ENCODE peak calls at places on chromosomes 13 and 19, in four cellular contexts. W is GM12878, F is HepG2, Y is K562. O is an unnamed sample.

GRCh38 chr19:12603714-12604113 is 6.9 kb downstream of the ZNF490 start:
- DNase-seq in F (no peak), W (peak), Y (no peak), O (no peak)

GRCh38 chr13:80630685-80631121 is 289.8 kb upstream of the SPRY2 start:
- DNase-seq in W (no peak), Y (no peak), F (no peak), O (no peak)

GRCh38 chr13:110245421-110245899 is 61.5 kb downstream of the COL4A1 start:
- DNase-seq in Y (no peak), W (no peak), F (no peak), O (no peak)

GRCh38 chr13:73809561-73809960 is 324.6 kb downstream of the KLF12 start:
- DNase-seq in F (no peak), W (no peak), Y (no peak), O (no peak)

GRCh38 chr13:113596321-113597200 is 12.0 kb downstream of the TFDP1 start:
- DNase-seq in W (no peak), Y (no peak), F (no peak), O (no peak)

GRCh38 chr13:51801631-51802099 is 2.3 kb downstream of the DHRS12 start:
- DNase-seq in F (no peak), W (no peak), Y (no peak), O (no peak)

GRCh38 chr19:52188822-52189744 is 769 bp upstream of the PPP2R1A start:
- DNase-seq in F (no peak), W (no peak), Y (peak), O (no peak)

GRCh38 chr13:99827011-99827410 is 144.6 kb downstream of the ZIC5 start:
- DNase-seq in W (no peak), F (no peak), Y (no peak), O (no peak)

GRCh38 chr13:99944606-99945005 is 27.0 kb downstream of the ZIC5 start:
- DNase-seq in Y (no peak), F (no peak), W (no peak), O (no peak)

GRCh38 chr13:88339271-88339741 is 668.1 kb downstream of the SLITRK5 start:
- DNase-seq in Y (no peak), F (no peak), W (no peak), O (no peak)

GRCh38 chr19:20470345-20471119 is 95.0 kb downstream of the ZNF737 start:
- DNase-seq in W (no peak), F (no peak), Y (no peak), O (no peak)

GRCh38 chr19:18119243-18120105 is 21.9 kb downstream of the MAST3 start:
- DNase-seq in Y (no peak), F (no peak), W (no peak), O (no peak)

GRCh38 chr19:29842471-29843179 is 30.8 kb downstream of the CCNE1 start:
- DNase-seq in F (no peak), W (no peak), Y (no peak), O (no peak)

GRCh38 chr13:43360911-43361605 is 337.7 kb downstream of the DNAJC15 start:
- DNase-seq in Y (no peak), F (no peak), W (no peak), O (no peak)

GRCh38 chr19:1864480-1865171 is 1.2 kb upstream of the KLF16 start:
- DNase-seq in Y (peak), F (peak), W (no peak), O (no peak)

GRCh38 chr19:3046621-3047306 is 15.5 kb downstream of the TLE5 start:
- DNase-seq in F (no peak), W (no peak), Y (peak), O (no peak)

GRCh38 chr13:111027481-111028439 is 87.3 kb upstream of the ARHGEF7 start:
- DNase-seq in Y (no peak), W (no peak), F (peak), O (no peak)

GRCh38 chr13:66660013-66660804 is 569.9 kb downstream of the PCDH9 start:
- DNase-seq in W (no peak), Y (no peak), F (no peak), O (no peak)

GRCh38 chr19:29645911-29646310 is 19.4 kb upstream of the PLEKHF1 start:
- DNase-seq in W (no peak), F (peak), Y (no peak), O (no peak)

GRCh38 chr19:3603121-3603841 is 3.4 kb downstream of the TBXA2R start:
- DNase-seq in W (no peak), Y (no peak), F (no peak), O (no peak)

GRCh38 chr13:113641426-113641825 is 16.6 kb downstream of the ATP4B start:
- DNase-seq in W (no peak), Y (no peak), F (no peak), O (no peak)

GRCh38 chr19:38685666-38686529 is 38.4 kb downstream of the ACTN4 start:
- DNase-seq in W (no peak), Y (peak), F (peak), O (peak)

DNA sequence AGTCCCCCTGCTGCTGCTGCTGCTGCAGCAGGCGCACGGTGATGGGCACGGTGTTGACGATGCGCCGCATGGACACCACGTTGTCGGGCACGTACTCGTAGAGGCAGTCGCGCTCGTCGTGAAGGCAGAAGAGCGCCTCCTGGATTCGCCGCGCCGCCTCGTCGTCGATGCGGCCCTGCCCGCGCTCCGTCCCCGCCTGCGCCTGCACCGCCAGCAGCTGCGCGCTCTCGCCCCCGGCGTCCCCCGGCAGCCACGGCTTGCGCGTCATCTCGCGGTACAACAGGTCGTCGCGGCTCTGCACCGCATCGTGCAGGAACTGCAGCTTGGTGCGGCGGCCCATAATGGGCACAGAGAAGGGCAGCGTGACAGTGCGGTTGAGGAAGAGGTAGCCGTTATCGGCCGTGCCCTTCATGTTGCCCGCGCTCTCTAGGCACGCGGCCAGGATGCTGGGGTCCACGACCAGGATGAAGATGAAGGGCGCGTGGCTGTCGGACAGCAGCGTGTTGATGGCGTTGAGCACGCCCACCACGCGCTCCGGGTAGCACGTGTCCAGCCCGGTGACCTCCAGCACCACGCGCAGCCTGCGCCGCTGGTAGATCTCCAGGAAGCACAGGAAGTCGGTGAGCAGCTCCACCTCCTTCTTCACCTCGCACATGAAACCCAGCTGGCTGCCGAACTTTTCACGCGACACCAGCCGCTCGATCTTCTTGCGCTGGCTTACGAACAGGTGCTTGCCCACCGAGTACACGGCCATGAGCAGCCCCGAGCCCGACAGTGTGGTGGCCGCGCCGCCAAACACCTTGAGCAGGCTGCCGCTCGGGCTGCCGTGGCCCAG is 8.1 kb downstream of the NKPD1 start:
- DNase-seq in W (no peak), Y (no peak), F (no peak), O (no peak)
- TF ChIP-seq ATF3 in W (no peak), Y (no peak), F (no peak), O (no peak)

DNA sequence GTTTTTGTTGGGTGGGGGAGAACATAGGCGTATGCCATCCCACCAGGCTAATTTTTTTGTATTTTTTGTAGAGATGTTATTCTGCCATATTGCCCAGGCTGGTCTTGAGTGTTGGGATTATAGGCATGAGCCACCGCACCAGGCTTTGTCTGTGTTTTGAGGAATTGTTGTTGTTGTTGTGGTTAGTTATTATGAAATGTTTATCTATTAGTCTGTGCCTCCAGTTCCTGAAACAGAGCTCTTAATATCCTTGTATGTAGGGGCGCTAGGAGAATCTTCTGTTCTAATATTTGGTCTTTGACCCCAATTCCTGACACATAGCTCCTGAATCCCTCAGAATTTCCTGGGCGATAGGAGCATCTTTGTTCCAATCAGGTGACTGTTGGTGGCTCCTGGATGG is 5.6 kb upstream of the LATS2 start:
- DNase-seq in W (no peak), Y (no peak), F (no peak), O (no peak)
- H2AFZ ChIP-seq in W (no peak), Y (no peak), F (no peak), O (no peak)

DNA sequence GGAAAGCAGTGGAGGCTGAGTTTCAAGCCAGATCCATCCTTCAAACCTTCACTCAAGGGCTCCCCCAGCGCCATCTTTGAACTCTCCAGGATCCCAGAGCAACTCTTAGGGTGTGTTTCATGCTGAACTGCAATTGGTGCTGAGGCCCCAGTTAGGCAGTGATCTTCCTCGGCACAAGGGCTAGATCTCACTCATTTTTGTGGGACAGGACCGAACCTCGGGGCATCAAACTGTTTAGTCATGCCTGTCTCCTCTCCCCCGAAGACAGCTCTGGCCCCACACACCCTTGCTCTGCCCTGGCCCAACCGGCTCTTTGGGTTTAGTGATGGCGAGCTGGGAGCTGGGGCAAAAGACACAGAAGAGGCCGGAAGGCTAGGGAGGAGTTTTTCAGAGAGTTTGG is 115.1 kb downstream of the NUFIP1 start:
- DNase-seq in W (no peak), F (no peak), Y (no peak), O (no peak)
- TF ChIP-seq MAX in W (no peak), F (no peak), Y (no peak), O (no peak)

DNA sequence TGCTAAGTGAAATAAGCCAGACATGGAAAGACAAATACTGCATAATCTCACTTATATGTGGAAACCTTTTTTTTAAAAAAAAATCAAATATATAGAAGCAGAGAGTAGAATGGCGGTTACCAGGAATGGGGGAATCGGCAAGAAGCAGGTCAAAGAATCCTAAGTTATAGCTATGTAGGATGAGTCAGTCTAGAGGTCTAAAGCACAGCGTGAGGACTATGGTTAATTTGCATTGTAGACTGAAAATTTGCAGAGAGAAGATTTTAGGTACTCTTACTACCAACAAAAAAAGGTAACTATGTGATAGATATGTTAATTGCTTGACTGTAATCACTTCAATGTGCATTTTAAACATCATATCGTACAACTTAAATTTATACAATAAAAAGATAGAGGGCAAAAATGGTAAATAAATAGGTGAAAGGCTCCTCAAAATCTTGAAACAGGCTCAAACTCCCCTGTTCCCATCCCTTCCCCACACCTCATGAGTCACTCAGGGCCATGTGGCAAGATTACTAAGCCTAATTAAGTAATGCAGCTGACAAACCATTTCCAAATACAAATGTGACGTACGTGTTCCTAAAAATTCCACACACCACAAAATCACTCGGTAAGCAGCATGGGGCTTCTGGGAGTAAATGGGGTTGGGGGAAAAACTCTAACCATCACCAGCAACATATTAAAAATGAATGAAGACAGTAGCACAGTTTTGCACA is 159.0 kb downstream of the USP12 start:
- DNase-seq in Y (no peak), W (no peak), F (no peak), O (no peak)
- TF ChIP-seq ATF3 in Y (peak), W (no peak), F (no peak), O (no peak)

DNA sequence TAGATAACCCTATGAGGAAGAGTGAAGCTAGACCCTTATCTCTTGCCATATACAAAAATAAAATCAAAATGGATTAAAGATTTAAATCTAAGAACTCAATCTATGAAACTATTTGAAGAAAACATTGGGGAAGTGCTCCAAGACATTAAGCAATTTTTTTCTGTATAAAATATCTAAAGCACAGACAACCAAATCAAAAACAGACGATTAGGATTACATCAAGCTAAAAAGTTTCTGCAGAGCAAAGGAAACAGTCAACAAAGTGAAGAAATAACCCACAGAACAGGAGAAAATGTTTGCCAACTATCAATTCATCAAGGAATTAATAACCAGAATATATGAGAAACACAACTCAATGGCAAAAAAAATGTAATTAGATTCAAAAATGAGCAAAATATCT is 480.8 kb downstream of the LMO7 start:
- DNase-seq in Y (no peak), F (no peak), W (no peak), O (no peak)
- H2AFZ ChIP-seq in Y (no peak), F (no peak), W (no peak), O (no peak)